ENCODE peak calls at places on chromosomes 12 and 14, in six cellular contexts. One of them, this sample, is unnamed.

GRCh38 chr12:1162083-1162760 is 171.2 kb downstream of the ERC1 start:
- DNase-seq in OCI-LY7: no peak
- DNase-seq in PC-3: no peak
- DNase-seq in lower leg skin: no peak
- DNase-seq in Peyer's patch: no peak
- DNase-seq in GM23338: no peak
- DNase-seq in this sample: no peak

GRCh38 chr14:100888789-100889315 is 14.7 kb downstream of the RTL1 start:
- DNase-seq in OCI-LY7: no peak
- DNase-seq in PC-3: no peak
- DNase-seq in lower leg skin: no peak
- DNase-seq in Peyer's patch: no peak
- DNase-seq in GM23338: no peak
- DNase-seq in this sample: no peak

GRCh38 chr12:80909370-80909769 is 28.4 kb downstream of the LIN7A start:
- DNase-seq in OCI-LY7: no peak
- DNase-seq in PC-3: no peak
- DNase-seq in lower leg skin: no peak
- DNase-seq in Peyer's patch: no peak
- DNase-seq in GM23338: no peak
- DNase-seq in this sample: no peak

GRCh38 chr14:59213368-59214315 is 25.2 kb downstream of the DAAM1 start:
- DNase-seq in OCI-LY7: no peak
- DNase-seq in PC-3: peak; percentile 33
- DNase-seq in lower leg skin: no peak
- DNase-seq in Peyer's patch: no peak
- DNase-seq in GM23338: peak; percentile 23
- DNase-seq in this sample: no peak

GRCh38 chr12:15001733-15002471 is 29.1 kb downstream of the PDE6H start:
- DNase-seq in OCI-LY7: no peak
- DNase-seq in PC-3: no peak
- DNase-seq in lower leg skin: peak; percentile 53
- DNase-seq in Peyer's patch: no peak
- DNase-seq in GM23338: peak; percentile 65
- DNase-seq in this sample: no peak

GRCh38 chr14:53824061-53824460 is 132.6 kb downstream of the BMP4 start:
- DNase-seq in OCI-LY7: no peak
- DNase-seq in PC-3: no peak
- DNase-seq in lower leg skin: no peak
- DNase-seq in Peyer's patch: no peak
- DNase-seq in GM23338: no peak
- DNase-seq in this sample: peak; percentile 23

GRCh38 chr12:4157122-4157521 is 116.4 kb upstream of the CCND2 start:
- DNase-seq in OCI-LY7: no peak
- DNase-seq in PC-3: no peak
- DNase-seq in lower leg skin: no peak
- DNase-seq in Peyer's patch: no peak
- DNase-seq in GM23338: peak; percentile 50
- DNase-seq in this sample: no peak

GRCh38 chr12:111589601-111590000 is 9.5 kb downstream of the ATXN2 start:
- DNase-seq in OCI-LY7: no peak
- DNase-seq in PC-3: no peak
- DNase-seq in lower leg skin: no peak
- DNase-seq in Peyer's patch: no peak
- DNase-seq in GM23338: no peak
- DNase-seq in this sample: no peak

GRCh38 chr12:113174461-113175384 is 10.6 kb downstream of the DDX54 start:
- DNase-seq in OCI-LY7: peak; percentile 84
- DNase-seq in PC-3: peak; percentile 89
- DNase-seq in lower leg skin: peak; percentile 56
- DNase-seq in Peyer's patch: peak; percentile 80
- DNase-seq in GM23338: peak; percentile 78
- DNase-seq in this sample: peak; percentile 78

GRCh38 chr12:42482086-42482819 is 107.3 kb downstream of the PRICKLE1 start:
- DNase-seq in OCI-LY7: no peak
- DNase-seq in PC-3: peak; percentile 69
- DNase-seq in lower leg skin: peak; percentile 18
- DNase-seq in Peyer's patch: no peak
- DNase-seq in GM23338: no peak
- DNase-seq in this sample: no peak

GRCh38 chr14:50099335-50099734 is 17.0 kb downstream of the VCPKMT start:
- DNase-seq in OCI-LY7: no peak
- DNase-seq in PC-3: peak; percentile 93
- DNase-seq in lower leg skin: no peak
- DNase-seq in Peyer's patch: peak; percentile 66
- DNase-seq in GM23338: no peak
- DNase-seq in this sample: no peak

GRCh38 chr14:58765375-58765774 is 127.6 kb downstream of the DACT1 start:
- DNase-seq in OCI-LY7: no peak
- DNase-seq in PC-3: no peak
- DNase-seq in lower leg skin: no peak
- DNase-seq in Peyer's patch: no peak
- DNase-seq in GM23338: no peak
- DNase-seq in this sample: no peak

GRCh38 chr14:104428333-104428851 is 151.2 kb upstream of the C14orf180 start:
- DNase-seq in OCI-LY7: no peak
- DNase-seq in PC-3: no peak
- DNase-seq in lower leg skin: no peak
- DNase-seq in Peyer's patch: no peak
- DNase-seq in GM23338: no peak
- DNase-seq in this sample: no peak

GRCh38 chr14:94361682-94362081 is 26.7 kb downstream of the SERPINA1 start:
- DNase-seq in OCI-LY7: no peak
- DNase-seq in PC-3: no peak
- DNase-seq in lower leg skin: no peak
- DNase-seq in Peyer's patch: no peak
- DNase-seq in GM23338: no peak
- DNase-seq in this sample: no peak

GRCh38 chr14:92785601-92786426 is 8.3 kb upstream of the GOLGA5 start:
- DNase-seq in OCI-LY7: no peak
- DNase-seq in PC-3: peak; percentile 53
- DNase-seq in lower leg skin: no peak
- DNase-seq in Peyer's patch: no peak
- DNase-seq in GM23338: peak; percentile 6
- DNase-seq in this sample: no peak

GRCh38 chr12:49708851-49709250 is 1.6 kb upstream of the FMNL3 start:
- DNase-seq in OCI-LY7: no peak
- DNase-seq in PC-3: no peak
- DNase-seq in lower leg skin: no peak
- DNase-seq in Peyer's patch: no peak
- DNase-seq in GM23338: no peak
- DNase-seq in this sample: no peak

GRCh38 chr14:26522985-26523384 is 74.8 kb downstream of the NOVA1 start:
- DNase-seq in OCI-LY7: no peak
- DNase-seq in PC-3: peak; percentile 27
- DNase-seq in lower leg skin: no peak
- DNase-seq in Peyer's patch: no peak
- DNase-seq in GM23338: no peak
- DNase-seq in this sample: no peak

GRCh38 chr12:106342397-106343212 is 14.9 kb upstream of the POLR3B start:
- DNase-seq in OCI-LY7: no peak
- DNase-seq in PC-3: peak; percentile 85
- DNase-seq in lower leg skin: peak; percentile 89
- DNase-seq in Peyer's patch: no peak
- DNase-seq in GM23338: no peak
- DNase-seq in this sample: no peak

GRCh38 chr12:89494411-89495231 is 30.0 kb downstream of the GALNT4 start:
- DNase-seq in OCI-LY7: no peak
- DNase-seq in PC-3: no peak
- DNase-seq in lower leg skin: no peak
- DNase-seq in Peyer's patch: no peak
- DNase-seq in GM23338: no peak
- DNase-seq in this sample: peak; percentile 10

GRCh38 chr12:16891673-16892072 is 285.7 kb upstream of the LMO3 start:
- DNase-seq in OCI-LY7: no peak
- DNase-seq in PC-3: no peak
- DNase-seq in lower leg skin: no peak
- DNase-seq in Peyer's patch: no peak
- DNase-seq in GM23338: no peak
- DNase-seq in this sample: no peak

GRCh38 chr12:82880442-82880901 is 193.8 kb downstream of the TMTC2 start:
- DNase-seq in OCI-LY7: no peak
- DNase-seq in PC-3: no peak
- DNase-seq in lower leg skin: no peak
- DNase-seq in Peyer's patch: no peak
- DNase-seq in GM23338: no peak
- DNase-seq in this sample: no peak

GRCh38 chr14:71371711-71372396 is 464.6 kb downstream of the PCNX1 start:
- DNase-seq in OCI-LY7: no peak
- DNase-seq in PC-3: peak; percentile 78
- DNase-seq in lower leg skin: no peak
- DNase-seq in Peyer's patch: no peak
- DNase-seq in GM23338: no peak
- DNase-seq in this sample: peak; percentile 59

GRCh38 chr12:6697584-6698351 is 2.8 kb downstream of the PIANP start:
- DNase-seq in OCI-LY7: peak; percentile 64
- DNase-seq in PC-3: peak; percentile 60
- DNase-seq in lower leg skin: no peak
- DNase-seq in Peyer's patch: no peak
- DNase-seq in GM23338: peak; percentile 85
- DNase-seq in this sample: peak; percentile 48

GRCh38 chr14:80978403-80978802 is 23.0 kb downstream of the TSHR start:
- DNase-seq in OCI-LY7: peak; percentile 94
- DNase-seq in PC-3: no peak
- DNase-seq in lower leg skin: no peak
- DNase-seq in Peyer's patch: no peak
- DNase-seq in GM23338: peak; percentile 5
- DNase-seq in this sample: no peak

GRCh38 chr14:85856430-85856829 is 326.5 kb downstream of the FLRT2 start:
- DNase-seq in OCI-LY7: no peak
- DNase-seq in PC-3: no peak
- DNase-seq in lower leg skin: no peak
- DNase-seq in Peyer's patch: no peak
- DNase-seq in GM23338: peak; percentile 30
- DNase-seq in this sample: no peak

GRCh38 chr12:26704684-26705475 is 128.1 kb downstream of the ITPR2 start:
- DNase-seq in OCI-LY7: no peak
- DNase-seq in PC-3: peak; percentile 28
- DNase-seq in lower leg skin: no peak
- DNase-seq in Peyer's patch: no peak
- DNase-seq in GM23338: no peak
- DNase-seq in this sample: no peak

GRCh38 chr12:47762850-47763440 is 4.3 kb upstream of the RAPGEF3 start:
- DNase-seq in OCI-LY7: no peak
- DNase-seq in PC-3: no peak
- DNase-seq in lower leg skin: no peak
- DNase-seq in Peyer's patch: no peak
- DNase-seq in GM23338: no peak
- DNase-seq in this sample: no peak

GRCh38 chr14:69993326-69993725 is 114.1 kb downstream of the SMOC1 start:
- DNase-seq in OCI-LY7: no peak
- DNase-seq in PC-3: no peak
- DNase-seq in lower leg skin: no peak
- DNase-seq in Peyer's patch: no peak
- DNase-seq in GM23338: no peak
- DNase-seq in this sample: no peak

GRCh38 chr14:28656704-28657255 is 109.8 kb upstream of the FOXG1 start:
- DNase-seq in OCI-LY7: no peak
- DNase-seq in PC-3: peak; percentile 78
- DNase-seq in lower leg skin: no peak
- DNase-seq in Peyer's patch: no peak
- DNase-seq in GM23338: no peak
- DNase-seq in this sample: no peak

DNA sequence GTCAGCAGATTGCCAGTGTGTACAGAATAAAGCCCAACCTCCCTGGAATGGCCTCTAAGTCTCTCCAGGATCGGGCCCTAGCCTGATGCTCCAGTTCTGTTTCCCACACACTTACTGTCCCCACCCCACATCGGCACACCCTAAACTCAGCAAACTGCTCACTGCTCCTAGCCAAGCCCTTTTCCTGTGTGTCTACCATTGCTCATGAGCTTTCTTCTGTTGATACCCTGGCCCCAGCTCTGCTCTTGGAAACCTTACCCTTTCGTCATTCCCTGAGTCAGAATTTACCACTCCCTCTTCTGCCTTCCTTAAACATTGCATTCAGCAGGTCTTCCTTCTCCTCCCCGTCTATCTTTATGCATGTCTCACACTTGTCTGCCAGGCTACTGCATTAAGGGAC is 158.9 kb downstream of the TMX1 start:
- DNase-seq in OCI-LY7: no peak
- DNase-seq in PC-3: peak; percentile 99
- DNase-seq in lower leg skin: peak; percentile 50
- DNase-seq in Peyer's patch: no peak
- DNase-seq in GM23338: no peak
- DNase-seq in this sample: no peak
- TF ChIP-seq CTCF in OCI-LY7: no peak
- TF ChIP-seq CTCF in PC-3: no peak
- TF ChIP-seq CTCF in lower leg skin: no peak
- TF ChIP-seq CTCF in Peyer's patch: no peak
- TF ChIP-seq CTCF in GM23338: no peak
- TF ChIP-seq CTCF in this sample: no peak

GRCh38 chr12:121782616-121782966 is 10.9 kb downstream of the RHOF start:
- DNase-seq in OCI-LY7: no peak
- DNase-seq in PC-3: no peak
- DNase-seq in lower leg skin: no peak
- DNase-seq in Peyer's patch: no peak
- DNase-seq in GM23338: no peak
- DNase-seq in this sample: no peak
- H3K4me3 ChIP-seq in OCI-LY7: peak overlapping the region; percentile 20
- H3K4me3 ChIP-seq in PC-3: no peak overlapping the region
- H3K4me3 ChIP-seq in lower leg skin: no peak overlapping the region
- H3K4me3 ChIP-seq in Peyer's patch: no peak overlapping the region
- H3K4me3 ChIP-seq in GM23338: no peak overlapping the region
- H3K4me3 ChIP-seq in this sample: peak overlapping the region; percentile 39

DNA sequence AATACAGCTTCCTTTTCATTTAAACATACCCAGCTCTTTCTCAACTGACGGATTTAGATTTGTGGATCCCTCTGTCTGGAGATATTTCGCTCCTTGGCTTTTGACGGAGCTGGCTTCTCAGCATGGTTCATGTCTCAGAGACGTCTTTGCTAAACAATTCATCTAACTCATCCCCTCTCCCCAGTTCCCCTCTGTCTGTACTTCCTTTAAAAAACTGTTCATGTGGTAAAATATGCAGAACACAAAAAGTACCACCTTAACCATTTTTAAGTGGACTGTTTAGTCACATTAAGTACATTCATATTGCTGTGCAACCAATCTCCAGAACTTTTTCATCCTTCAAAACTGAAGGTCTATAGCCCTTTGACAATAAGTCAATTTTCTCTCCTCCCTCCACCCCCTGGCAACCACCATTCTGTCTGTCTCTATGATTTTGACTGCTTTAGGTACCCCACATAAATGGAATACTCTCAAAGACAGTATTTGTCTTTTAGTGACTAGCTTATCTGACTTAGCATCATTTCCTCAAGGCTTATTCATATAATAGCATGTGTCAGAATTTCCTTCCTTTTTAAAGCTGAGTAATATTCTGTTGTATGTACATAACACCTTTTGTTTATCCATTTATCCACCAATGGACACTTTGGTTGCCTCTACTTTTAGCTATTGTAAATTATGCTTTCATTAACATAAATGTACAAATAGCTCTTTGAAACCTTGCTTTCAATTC is 399.7 kb upstream of the SOX5 start:
- DNase-seq in OCI-LY7: no peak
- DNase-seq in PC-3: no peak
- DNase-seq in lower leg skin: no peak
- DNase-seq in Peyer's patch: no peak
- DNase-seq in GM23338: no peak
- DNase-seq in this sample: no peak
- TF ChIP-seq CTCF in OCI-LY7: no peak
- TF ChIP-seq CTCF in PC-3: no peak
- TF ChIP-seq CTCF in lower leg skin: no peak
- TF ChIP-seq CTCF in Peyer's patch: no peak
- TF ChIP-seq CTCF in GM23338: no peak
- TF ChIP-seq CTCF in this sample: no peak

GRCh38 chr12:75750950-75751349 is 239.5 kb upstream of the KRR1 start:
- DNase-seq in OCI-LY7: no peak
- DNase-seq in PC-3: no peak
- DNase-seq in lower leg skin: no peak
- DNase-seq in Peyer's patch: no peak
- DNase-seq in GM23338: no peak
- DNase-seq in this sample: no peak
- H3K4me3 ChIP-seq in OCI-LY7: no peak overlapping the region
- H3K4me3 ChIP-seq in PC-3: no peak overlapping the region
- H3K4me3 ChIP-seq in lower leg skin: no peak overlapping the region
- H3K4me3 ChIP-seq in Peyer's patch: no peak overlapping the region
- H3K4me3 ChIP-seq in GM23338: no peak overlapping the region
- H3K4me3 ChIP-seq in this sample: no peak overlapping the region